ENCODE peak calls at places on chromosomes 7 and 10, in ten cellular contexts. One of them, this sample, is unnamed.
A peak's percentile ranks its signal among the peaks of the same experiment; 100 is the strongest.

GRCh38 chr10:132994371-132994796 is 52.0 kb upstream of the CFAP46 start:
- DNase-seq in upper lobe of left lung: no peak
- DNase-seq in AG09319: no peak
- DNase-seq in BJ: no peak
- DNase-seq in CD8-positive, alpha-beta T cell: no peak
- DNase-seq in GM13977: no peak
- DNase-seq in Peyer's patch: no peak
- DNase-seq in left ventricle myocardium inferior: no peak
- DNase-seq in AG04450: no peak
- DNase-seq in lower leg skin: no peak
- DNase-seq in this sample: no peak

GRCh38 chr7:4832711-4833110 is 29.1 kb downstream of the PAPOLB start:
- DNase-seq in AG09319: no peak
- DNase-seq in left ventricle myocardium inferior: no peak
- DNase-seq in Peyer's patch: no peak
- DNase-seq in lower leg skin: no peak
- DNase-seq in upper lobe of left lung: no peak
- DNase-seq in AG04450: no peak
- DNase-seq in CD8-positive, alpha-beta T cell: no peak
- DNase-seq in GM13977: no peak
- DNase-seq in BJ: no peak
- DNase-seq in this sample: no peak

GRCh38 chr7:155263522-155264197 is 34.0 kb upstream of the INSIG1 start:
- DNase-seq in CD8-positive, alpha-beta T cell: no peak
- DNase-seq in Peyer's patch: no peak
- DNase-seq in lower leg skin: no peak
- DNase-seq in BJ: no peak
- DNase-seq in AG04450: no peak
- DNase-seq in AG09319: no peak
- DNase-seq in upper lobe of left lung: no peak
- DNase-seq in GM13977: no peak
- DNase-seq in left ventricle myocardium inferior: no peak
- DNase-seq in this sample: no peak

GRCh38 chr10:58518775-58519174 is 6.1 kb downstream of the BICC1 start:
- DNase-seq in GM13977: no peak
- DNase-seq in left ventricle myocardium inferior: no peak
- DNase-seq in AG04450: no peak
- DNase-seq in BJ: no peak
- DNase-seq in upper lobe of left lung: no peak
- DNase-seq in lower leg skin: no peak
- DNase-seq in Peyer's patch: no peak
- DNase-seq in AG09319: no peak
- DNase-seq in CD8-positive, alpha-beta T cell: no peak
- DNase-seq in this sample: no peak

GRCh38 chr7:100642534-100642907 is 1.2 kb upstream of the TFR2 start:
- DNase-seq in GM13977: peak; percentile 80
- DNase-seq in BJ: no peak
- DNase-seq in lower leg skin: no peak
- DNase-seq in left ventricle myocardium inferior: no peak
- DNase-seq in AG04450: no peak
- DNase-seq in CD8-positive, alpha-beta T cell: peak; percentile 13
- DNase-seq in upper lobe of left lung: peak; percentile 86
- DNase-seq in Peyer's patch: peak; percentile 71
- DNase-seq in AG09319: no peak
- DNase-seq in this sample: no peak

GRCh38 chr7:82481499-82482097 is 38.0 kb upstream of the CACNA2D1 start:
- DNase-seq in AG04450: no peak
- DNase-seq in CD8-positive, alpha-beta T cell: no peak
- DNase-seq in Peyer's patch: no peak
- DNase-seq in GM13977: peak; percentile 29
- DNase-seq in upper lobe of left lung: no peak
- DNase-seq in AG09319: peak; percentile 4
- DNase-seq in BJ: no peak
- DNase-seq in lower leg skin: no peak
- DNase-seq in left ventricle myocardium inferior: no peak
- DNase-seq in this sample: peak; percentile 33

GRCh38 chr10:46237815-46238510 is 48.8 kb upstream of the ANTXRL start:
- DNase-seq in BJ: no peak
- DNase-seq in left ventricle myocardium inferior: no peak
- DNase-seq in AG09319: no peak
- DNase-seq in Peyer's patch: no peak
- DNase-seq in upper lobe of left lung: no peak
- DNase-seq in CD8-positive, alpha-beta T cell: no peak
- DNase-seq in GM13977: no peak
- DNase-seq in AG04450: no peak
- DNase-seq in lower leg skin: peak; percentile 56
- DNase-seq in this sample: no peak

GRCh38 chr7:11831727-11832495 is at the start of gene THSD7A:
- DNase-seq in left ventricle myocardium inferior: peak; percentile 42
- DNase-seq in lower leg skin: peak; percentile 80
- DNase-seq in GM13977: peak; percentile 28
- DNase-seq in AG09319: no peak
- DNase-seq in CD8-positive, alpha-beta T cell: no peak
- DNase-seq in AG04450: no peak
- DNase-seq in Peyer's patch: no peak
- DNase-seq in BJ: no peak
- DNase-seq in upper lobe of left lung: peak; percentile 90
- DNase-seq in this sample: peak; percentile 14

GRCh38 chr10:61836233-61836887 is 65.1 kb upstream of the ARID5B start:
- DNase-seq in left ventricle myocardium inferior: no peak
- DNase-seq in Peyer's patch: no peak
- DNase-seq in AG09319: no peak
- DNase-seq in AG04450: no peak
- DNase-seq in CD8-positive, alpha-beta T cell: no peak
- DNase-seq in lower leg skin: no peak
- DNase-seq in upper lobe of left lung: no peak
- DNase-seq in GM13977: no peak
- DNase-seq in BJ: no peak
- DNase-seq in this sample: no peak

GRCh38 chr7:132500727-132501410 is 75.4 kb downstream of the PLXNA4 start:
- DNase-seq in upper lobe of left lung: no peak
- DNase-seq in BJ: no peak
- DNase-seq in GM13977: no peak
- DNase-seq in lower leg skin: no peak
- DNase-seq in AG09319: no peak
- DNase-seq in AG04450: no peak
- DNase-seq in left ventricle myocardium inferior: peak; percentile 71
- DNase-seq in Peyer's patch: no peak
- DNase-seq in CD8-positive, alpha-beta T cell: no peak
- DNase-seq in this sample: no peak

GRCh38 chr10:7337431-7338171 is 73.2 kb downstream of the SFMBT2 start:
- DNase-seq in CD8-positive, alpha-beta T cell: no peak
- DNase-seq in Peyer's patch: no peak
- DNase-seq in AG04450: no peak
- DNase-seq in BJ: no peak
- DNase-seq in left ventricle myocardium inferior: no peak
- DNase-seq in AG09319: no peak
- DNase-seq in lower leg skin: no peak
- DNase-seq in upper lobe of left lung: no peak
- DNase-seq in GM13977: peak; percentile 50
- DNase-seq in this sample: no peak

GRCh38 chr7:36474283-36475010 is 84.8 kb downstream of the ANLN start:
- DNase-seq in AG09319: no peak
- DNase-seq in GM13977: no peak
- DNase-seq in left ventricle myocardium inferior: no peak
- DNase-seq in lower leg skin: no peak
- DNase-seq in CD8-positive, alpha-beta T cell: no peak
- DNase-seq in AG04450: no peak
- DNase-seq in upper lobe of left lung: no peak
- DNase-seq in BJ: no peak
- DNase-seq in Peyer's patch: no peak
- DNase-seq in this sample: no peak

GRCh38 chr10:14386202-14386593 is 55.5 kb upstream of the FRMD4A start:
- DNase-seq in CD8-positive, alpha-beta T cell: no peak
- DNase-seq in left ventricle myocardium inferior: no peak
- DNase-seq in BJ: peak; percentile 81
- DNase-seq in AG04450: peak; percentile 64
- DNase-seq in GM13977: no peak
- DNase-seq in lower leg skin: no peak
- DNase-seq in AG09319: no peak
- DNase-seq in Peyer's patch: no peak
- DNase-seq in upper lobe of left lung: no peak
- DNase-seq in this sample: no peak

GRCh38 chr7:29194594-29195417 is at the start of gene CHN2:
- DNase-seq in upper lobe of left lung: peak; percentile 90
- DNase-seq in GM13977: peak; percentile 47
- DNase-seq in BJ: no peak
- DNase-seq in CD8-positive, alpha-beta T cell: peak; percentile 60
- DNase-seq in AG04450: no peak
- DNase-seq in left ventricle myocardium inferior: peak; percentile 51
- DNase-seq in lower leg skin: peak; percentile 91
- DNase-seq in Peyer's patch: peak; percentile 47
- DNase-seq in AG09319: no peak
- DNase-seq in this sample: no peak

GRCh38 chr7:141945356-141945755 is 1.4 kb downstream of the CLEC5A start:
- DNase-seq in lower leg skin: no peak
- DNase-seq in upper lobe of left lung: no peak
- DNase-seq in GM13977: no peak
- DNase-seq in BJ: no peak
- DNase-seq in AG04450: no peak
- DNase-seq in CD8-positive, alpha-beta T cell: no peak
- DNase-seq in left ventricle myocardium inferior: no peak
- DNase-seq in Peyer's patch: no peak
- DNase-seq in AG09319: no peak
- DNase-seq in this sample: no peak

GRCh38 chr10:47451275-47451997 is 32.5 kb downstream of the ANXA8 start:
- DNase-seq in BJ: no peak
- DNase-seq in AG09319: no peak
- DNase-seq in lower leg skin: no peak
- DNase-seq in AG04450: no peak
- DNase-seq in GM13977: no peak
- DNase-seq in Peyer's patch: no peak
- DNase-seq in upper lobe of left lung: peak; percentile 61
- DNase-seq in CD8-positive, alpha-beta T cell: no peak
- DNase-seq in left ventricle myocardium inferior: no peak
- DNase-seq in this sample: no peak

GRCh38 chr10:101779544-101780186 is 3.6 kb downstream of the NPM3 start:
- DNase-seq in upper lobe of left lung: peak; percentile 97
- DNase-seq in BJ: no peak
- DNase-seq in left ventricle myocardium inferior: peak; percentile 79
- DNase-seq in Peyer's patch: peak; percentile 81
- DNase-seq in lower leg skin: peak; percentile 96
- DNase-seq in AG09319: peak; percentile 4
- DNase-seq in CD8-positive, alpha-beta T cell: peak; percentile 88
- DNase-seq in AG04450: peak; percentile 15
- DNase-seq in GM13977: peak; percentile 91
- DNase-seq in this sample: peak; percentile 94
- TF ChIP-seq CTCF in upper lobe of left lung: peak; percentile 86
- TF ChIP-seq CTCF in BJ: peak; percentile 92
- TF ChIP-seq CTCF in left ventricle myocardium inferior: peak; percentile 91
- TF ChIP-seq CTCF in Peyer's patch: peak; percentile 47
- TF ChIP-seq CTCF in lower leg skin: no peak
- TF ChIP-seq CTCF in AG09319: peak; percentile 76
- TF ChIP-seq CTCF in CD8-positive, alpha-beta T cell: peak; percentile 81
- TF ChIP-seq CTCF in AG04450: peak; percentile 79
- TF ChIP-seq CTCF in GM13977: peak; percentile 95
- TF ChIP-seq CTCF in this sample: peak; percentile 61

GRCh38 chr7:27434729-27435400 is 192.3 kb downstream of the EVX1 start:
- DNase-seq in lower leg skin: no peak
- DNase-seq in GM13977: no peak
- DNase-seq in upper lobe of left lung: no peak
- DNase-seq in left ventricle myocardium inferior: no peak
- DNase-seq in CD8-positive, alpha-beta T cell: no peak
- DNase-seq in AG09319: no peak
- DNase-seq in BJ: no peak
- DNase-seq in Peyer's patch: no peak
- DNase-seq in AG04450: no peak
- DNase-seq in this sample: no peak
- TF ChIP-seq CTCF in lower leg skin: no peak
- TF ChIP-seq CTCF in GM13977: no peak
- TF ChIP-seq CTCF in upper lobe of left lung: no peak
- TF ChIP-seq CTCF in left ventricle myocardium inferior: peak; percentile 17
- TF ChIP-seq CTCF in CD8-positive, alpha-beta T cell: no peak
- TF ChIP-seq CTCF in AG09319: peak; percentile 11
- TF ChIP-seq CTCF in BJ: peak; percentile 6
- TF ChIP-seq CTCF in Peyer's patch: no peak
- TF ChIP-seq CTCF in AG04450: peak; percentile 20
- TF ChIP-seq CTCF in this sample: no peak

GRCh38 chr7:98879198-98879988 is 1.1 kb downstream of the TRRAP start:
- DNase-seq in BJ: no peak
- DNase-seq in CD8-positive, alpha-beta T cell: peak; percentile 64
- DNase-seq in lower leg skin: no peak
- DNase-seq in AG09319: no peak
- DNase-seq in left ventricle myocardium inferior: no peak
- DNase-seq in GM13977: peak; percentile 77
- DNase-seq in Peyer's patch: peak; percentile 73
- DNase-seq in AG04450: no peak
- DNase-seq in upper lobe of left lung: no peak
- DNase-seq in this sample: no peak
- TF ChIP-seq CTCF in BJ: peak; percentile 30
- TF ChIP-seq CTCF in CD8-positive, alpha-beta T cell: peak; percentile 66
- TF ChIP-seq CTCF in lower leg skin: no peak
- TF ChIP-seq CTCF in AG09319: no peak
- TF ChIP-seq CTCF in left ventricle myocardium inferior: peak; percentile 28
- TF ChIP-seq CTCF in GM13977: peak; percentile 50
- TF ChIP-seq CTCF in Peyer's patch: no peak
- TF ChIP-seq CTCF in AG04450: no peak
- TF ChIP-seq CTCF in upper lobe of left lung: no peak
- TF ChIP-seq CTCF in this sample: no peak

GRCh38 chr7:139075031-139075652 is 34.4 kb downstream of the ZC3HAV1 start:
- DNase-seq in upper lobe of left lung: no peak
- DNase-seq in BJ: peak; percentile 37
- DNase-seq in CD8-positive, alpha-beta T cell: peak; percentile 73
- DNase-seq in lower leg skin: peak; percentile 88
- DNase-seq in left ventricle myocardium inferior: peak; percentile 50
- DNase-seq in AG09319: peak; percentile 65
- DNase-seq in Peyer's patch: peak; percentile 65
- DNase-seq in GM13977: peak; percentile 65
- DNase-seq in AG04450: peak; percentile 65
- DNase-seq in this sample: peak; percentile 36
- TF ChIP-seq CTCF in upper lobe of left lung: peak; percentile 80
- TF ChIP-seq CTCF in BJ: peak; percentile 79
- TF ChIP-seq CTCF in CD8-positive, alpha-beta T cell: peak; percentile 70
- TF ChIP-seq CTCF in lower leg skin: no peak
- TF ChIP-seq CTCF in left ventricle myocardium inferior: peak; percentile 90
- TF ChIP-seq CTCF in AG09319: peak; percentile 75
- TF ChIP-seq CTCF in Peyer's patch: peak; percentile 63
- TF ChIP-seq CTCF in GM13977: peak; percentile 73
- TF ChIP-seq CTCF in AG04450: peak; percentile 76
- TF ChIP-seq CTCF in this sample: peak; percentile 76

DNA sequence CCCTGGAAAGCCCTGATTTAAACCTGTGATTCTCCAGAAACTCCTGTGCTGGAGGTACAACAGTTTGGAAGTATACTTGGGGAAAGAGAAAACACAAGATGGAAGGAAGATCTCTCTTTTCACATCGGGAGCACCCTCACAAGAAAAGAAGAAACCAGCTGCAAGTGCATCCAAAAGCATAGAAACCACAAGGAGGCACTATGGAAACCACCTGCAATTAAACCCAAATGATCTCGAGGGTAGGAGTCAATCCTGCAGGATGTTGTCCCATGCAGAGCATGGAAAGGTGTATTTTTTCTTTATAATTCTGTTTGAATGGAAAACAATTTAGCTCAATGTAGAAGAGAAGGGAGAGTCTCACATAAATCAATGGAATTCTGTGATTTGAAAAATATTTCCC is 210.5 kb downstream of the TWIST1 start:
- DNase-seq in AG04450: no peak
- DNase-seq in left ventricle myocardium inferior: no peak
- DNase-seq in CD8-positive, alpha-beta T cell: no peak
- DNase-seq in AG09319: no peak
- DNase-seq in upper lobe of left lung: no peak
- DNase-seq in GM13977: no peak
- DNase-seq in Peyer's patch: no peak
- DNase-seq in lower leg skin: no peak
- DNase-seq in BJ: no peak
- DNase-seq in this sample: no peak
- TF ChIP-seq CTCF in AG04450: no peak
- TF ChIP-seq CTCF in left ventricle myocardium inferior: no peak
- TF ChIP-seq CTCF in CD8-positive, alpha-beta T cell: no peak
- TF ChIP-seq CTCF in AG09319: no peak
- TF ChIP-seq CTCF in upper lobe of left lung: no peak
- TF ChIP-seq CTCF in GM13977: no peak
- TF ChIP-seq CTCF in Peyer's patch: no peak
- TF ChIP-seq CTCF in lower leg skin: no peak
- TF ChIP-seq CTCF in BJ: no peak
- TF ChIP-seq CTCF in this sample: no peak

This sample was measured in D721Med.